ENCODE peak calls at places on chromosome 16, in eight cellular contexts. One of them, this sample, is unnamed.

GRCh38 chr16:24358117-24358516 is 102.0 kb downstream of the CACNG3 start:
- DNase-seq in Peyer's patch: no peak
- DNase-seq in T-helper 2 cell: no peak
- DNase-seq in GM18507: no peak
- DNase-seq in GM10248: no peak
- DNase-seq in left kidney: no peak
- DNase-seq in activated CD8-positive, alpha-beta memory T cell treated with anti-CD3 and anti-CD28 coated beads for 1 hour: no peak
- DNase-seq in anterior cingulate cortex: no peak
- DNase-seq in this sample: no peak

GRCh38 chr16:48511716-48512115 is 98.3 kb downstream of the N4BP1 start:
- DNase-seq in Peyer's patch: no peak
- DNase-seq in T-helper 2 cell: no peak
- DNase-seq in GM18507: no peak
- DNase-seq in GM10248: no peak
- DNase-seq in left kidney: no peak
- DNase-seq in activated CD8-positive, alpha-beta memory T cell treated with anti-CD3 and anti-CD28 coated beads for 1 hour: no peak
- DNase-seq in anterior cingulate cortex: no peak
- DNase-seq in this sample: no peak

GRCh38 chr16:86517652-86518258 is 7.4 kb downstream of the FOXF1 start:
- DNase-seq in Peyer's patch: peak
- DNase-seq in T-helper 2 cell: no peak
- DNase-seq in GM18507: no peak
- DNase-seq in GM10248: peak
- DNase-seq in left kidney: peak
- DNase-seq in activated CD8-positive, alpha-beta memory T cell treated with anti-CD3 and anti-CD28 coated beads for 1 hour: no peak
- DNase-seq in anterior cingulate cortex: no peak
- DNase-seq in this sample: no peak

GRCh38 chr16:71476457-71476856 is 12.7 kb downstream of the ZNF19 start:
- DNase-seq in Peyer's patch: no peak
- DNase-seq in T-helper 2 cell: no peak
- DNase-seq in GM18507: no peak
- DNase-seq in GM10248: no peak
- DNase-seq in left kidney: no peak
- DNase-seq in activated CD8-positive, alpha-beta memory T cell treated with anti-CD3 and anti-CD28 coated beads for 1 hour: no peak
- DNase-seq in anterior cingulate cortex: no peak
- DNase-seq in this sample: no peak

GRCh38 chr16:80739523-80739922 is 64.9 kb downstream of the CDYL2 start:
- DNase-seq in Peyer's patch: no peak
- DNase-seq in T-helper 2 cell: no peak
- DNase-seq in GM18507: no peak
- DNase-seq in GM10248: no peak
- DNase-seq in left kidney: no peak
- DNase-seq in activated CD8-positive, alpha-beta memory T cell treated with anti-CD3 and anti-CD28 coated beads for 1 hour: no peak
- DNase-seq in anterior cingulate cortex: no peak
- DNase-seq in this sample: no peak

GRCh38 chr16:72400257-72401078 is 228.5 kb upstream of the PMFBP1 start:
- DNase-seq in Peyer's patch: no peak
- DNase-seq in T-helper 2 cell: no peak
- DNase-seq in GM18507: peak
- DNase-seq in GM10248: peak
- DNase-seq in left kidney: peak
- DNase-seq in activated CD8-positive, alpha-beta memory T cell treated with anti-CD3 and anti-CD28 coated beads for 1 hour: no peak
- DNase-seq in anterior cingulate cortex: peak
- DNase-seq in this sample: peak

GRCh38 chr16:80174416-80174815 is 366.4 kb upstream of the DYNLRB2 start:
- DNase-seq in Peyer's patch: no peak
- DNase-seq in T-helper 2 cell: no peak
- DNase-seq in GM18507: no peak
- DNase-seq in GM10248: no peak
- DNase-seq in left kidney: no peak
- DNase-seq in activated CD8-positive, alpha-beta memory T cell treated with anti-CD3 and anti-CD28 coated beads for 1 hour: no peak
- DNase-seq in anterior cingulate cortex: no peak
- DNase-seq in this sample: no peak

GRCh38 chr16:1997591-1998359 is 8.0 kb downstream of the SYNGR3 start:
- DNase-seq in Peyer's patch: no peak
- DNase-seq in T-helper 2 cell: no peak
- DNase-seq in GM18507: no peak
- DNase-seq in GM10248: no peak
- DNase-seq in left kidney: no peak
- DNase-seq in activated CD8-positive, alpha-beta memory T cell treated with anti-CD3 and anti-CD28 coated beads for 1 hour: no peak
- DNase-seq in anterior cingulate cortex: no peak
- DNase-seq in this sample: no peak

GRCh38 chr16:68069511-68070248 is 15.5 kb upstream of the NFATC3 start:
- DNase-seq in Peyer's patch: peak
- DNase-seq in T-helper 2 cell: peak
- DNase-seq in GM18507: no peak
- DNase-seq in GM10248: no peak
- DNase-seq in left kidney: peak
- DNase-seq in activated CD8-positive, alpha-beta memory T cell treated with anti-CD3 and anti-CD28 coated beads for 1 hour: no peak
- DNase-seq in anterior cingulate cortex: no peak
- DNase-seq in this sample: no peak

GRCh38 chr16:23496826-23497542 is 13.3 kb downstream of the GGA2 start:
- DNase-seq in Peyer's patch: no peak
- DNase-seq in T-helper 2 cell: no peak
- DNase-seq in GM18507: no peak
- DNase-seq in GM10248: no peak
- DNase-seq in left kidney: no peak
- DNase-seq in activated CD8-positive, alpha-beta memory T cell treated with anti-CD3 and anti-CD28 coated beads for 1 hour: no peak
- DNase-seq in anterior cingulate cortex: no peak
- DNase-seq in this sample: no peak

GRCh38 chr16:58440094-58440493 is 47.8 kb downstream of the GINS3 start:
- DNase-seq in Peyer's patch: no peak
- DNase-seq in T-helper 2 cell: no peak
- DNase-seq in GM18507: no peak
- DNase-seq in GM10248: no peak
- DNase-seq in left kidney: no peak
- DNase-seq in activated CD8-positive, alpha-beta memory T cell treated with anti-CD3 and anti-CD28 coated beads for 1 hour: no peak
- DNase-seq in anterior cingulate cortex: no peak
- DNase-seq in this sample: no peak

GRCh38 chr16:5965321-5965720 is 867.7 kb upstream of the EEF2KMT start:
- DNase-seq in Peyer's patch: no peak
- DNase-seq in T-helper 2 cell: no peak
- DNase-seq in GM18507: no peak
- DNase-seq in GM10248: no peak
- DNase-seq in left kidney: no peak
- DNase-seq in activated CD8-positive, alpha-beta memory T cell treated with anti-CD3 and anti-CD28 coated beads for 1 hour: no peak
- DNase-seq in anterior cingulate cortex: no peak
- DNase-seq in this sample: no peak

GRCh38 chr16:56848056-56848936 is 16.7 kb upstream of the SLC12A3 start:
- DNase-seq in Peyer's patch: no peak
- DNase-seq in T-helper 2 cell: no peak
- DNase-seq in GM18507: no peak
- DNase-seq in GM10248: no peak
- DNase-seq in left kidney: no peak
- DNase-seq in activated CD8-positive, alpha-beta memory T cell treated with anti-CD3 and anti-CD28 coated beads for 1 hour: no peak
- DNase-seq in anterior cingulate cortex: no peak
- DNase-seq in this sample: no peak

GRCh38 chr16:4372578-4373355 is 1.1 kb downstream of the VASN start:
- DNase-seq in Peyer's patch: no peak
- DNase-seq in T-helper 2 cell: no peak
- DNase-seq in GM18507: no peak
- DNase-seq in GM10248: no peak
- DNase-seq in left kidney: peak
- DNase-seq in activated CD8-positive, alpha-beta memory T cell treated with anti-CD3 and anti-CD28 coated beads for 1 hour: no peak
- DNase-seq in anterior cingulate cortex: no peak
- DNase-seq in this sample: no peak